ENCODE peak calls at places on chromosomes 11 and 22, in seven cellular contexts. X, S, M, C, P, R and W are unnamed samples.

GRCh38 chr11:11476971-11477645 is 124.1 kb upstream of the CSNK2A3 start:
- DNase-seq in R (no peak), P (no peak), X (no peak), M (no peak), S (no peak), C (no peak), W (no peak)

GRCh38 chr11:101127348-101127698 is 2.3 kb downstream of the PGR start:
- DNase-seq in R (no peak), M (peak), P (peak), X (peak), C (no peak), S (no peak), W (peak)

GRCh38 chr11:49995559-49995958 is 13.2 kb upstream of the OR4C12 start:
- DNase-seq in M (peak), S (peak), C (peak), X (peak), P (no peak), R (no peak), W (peak)

GRCh38 chr11:92295175-92296137 is 70.8 kb downstream of the FAT3 start:
- DNase-seq in X (peak), M (peak), C (peak), R (peak), P (no peak), S (no peak), W (no peak)

GRCh38 chr11:119300198-119300964 is 16.5 kb downstream of the MCAM start:
- DNase-seq in X (no peak), P (no peak), R (no peak), M (no peak), C (no peak), S (no peak), W (no peak)

GRCh38 chr22:29617922-29618629 is 14.6 kb downstream of the NF2 start:
- DNase-seq in R (peak), X (peak), M (peak), P (no peak), S (no peak), C (no peak), W (peak)

GRCh38 chr22:19798320-19798665 is 37.7 kb downstream of the TBX1 start:
- DNase-seq in X (no peak), M (no peak), P (no peak), R (no peak), C (no peak), S (no peak), W (no peak)

GRCh38 chr11:64250875-64251721 is at the start of gene PLCB3:
- DNase-seq in R (no peak), S (peak), X (peak), P (peak), M (peak), C (no peak), W (peak)

GRCh38 chr11:77407613-77408012 is 66.3 kb downstream of the PAK1 start:
- DNase-seq in S (peak), R (peak), X (peak), M (peak), P (no peak), C (peak), W (peak)

GRCh38 chr11:16291729-16292128 is 64.6 kb downstream of the SOX6 start:
- DNase-seq in C (no peak), X (no peak), P (no peak), M (no peak), S (no peak), R (no peak), W (peak)

GRCh38 chr11:41289408-41289807 is 170.0 kb downstream of the LRRC4C start:
- DNase-seq in R (no peak), M (no peak), X (no peak), C (no peak), P (no peak), S (no peak), W (no peak)

GRCh38 chr22:48702573-48703264 is 1125.0 kb downstream of the BRD1 start:
- DNase-seq in M (no peak), P (peak), S (no peak), X (peak), C (no peak), R (no peak), W (no peak)

GRCh38 chr11:7098235-7098832 is 9.5 kb downstream of the RBMXL2 start:
- DNase-seq in X (peak), S (no peak), C (peak), M (peak), P (no peak), R (peak), W (peak)

GRCh38 chr11:65292866-65293265 is 21.8 kb upstream of the CDC42EP2 start:
- DNase-seq in X (no peak), M (peak), P (no peak), C (no peak), S (no peak), R (no peak), W (peak)

GRCh38 chr11:2461253-2462091 is 16.7 kb downstream of the KCNQ1 start:
- DNase-seq in P (peak), S (no peak), X (no peak), M (no peak), R (no peak), C (no peak), W (no peak)

GRCh38 chr11:62336949-62337681 is at the start of gene ASRGL1:
- DNase-seq in C (peak), R (peak), P (peak), M (peak), S (peak), X (peak), W (peak)

GRCh38 chr11:8698917-8699441 is 16.4 kb downstream of the RPL27A start:
- DNase-seq in M (no peak), R (no peak), C (no peak), S (no peak), X (no peak), P (no peak), W (no peak)

GRCh38 chr11:128238521-128239222 is 348.7 kb downstream of the ETS1 start:
- DNase-seq in R (no peak), S (no peak), X (no peak), P (no peak), C (no peak), M (no peak), W (no peak)

GRCh38 chr22:43446037-43446803 is 34.4 kb downstream of the MPPED1 start:
- DNase-seq in P (peak), S (no peak), M (no peak), C (no peak), X (no peak), R (no peak), W (peak)

GRCh38 chr11:18853086-18853720 is 61.6 kb upstream of the PTPN5 start:
- DNase-seq in S (peak), P (no peak), X (peak), R (peak), C (peak), M (peak), W (peak)

GRCh38 chr22:20101638-20102037 is 14.3 kb upstream of the RANBP1 start:
- DNase-seq in R (no peak), M (no peak), S (no peak), X (no peak), P (no peak), C (no peak), W (no peak)

GRCh38 chr11:35114901-35115687 is 23.9 kb upstream of the CD44 start:
- DNase-seq in X (no peak), R (no peak), P (no peak), S (no peak), M (no peak), C (no peak), W (no peak)

GRCh38 chr11:44880953-44881352 is 69.7 kb downstream of the TP53I11 start:
- DNase-seq in X (no peak), C (no peak), M (no peak), P (no peak), R (no peak), S (no peak), W (no peak)

GRCh38 chr22:43633631-43634030 is 178.5 kb downstream of the EFCAB6 start:
- DNase-seq in R (no peak), M (no peak), S (no peak), C (no peak), P (no peak), X (no peak), W (no peak)

GRCh38 chr11:82405392-82405791 is 328.3 kb downstream of the FAM181B start:
- DNase-seq in R (no peak), S (no peak), M (no peak), P (no peak), X (peak), C (no peak), W (no peak)

GRCh38 chr11:12540075-12540685 is 134.0 kb upstream of the TEAD1 start:
- DNase-seq in S (no peak), M (peak), X (no peak), P (no peak), R (peak), C (peak), W (peak)

GRCh38 chr22:43955883-43956286 is 643 bp downstream of the SAMM50 start:
- DNase-seq in P (no peak), X (no peak), C (peak), R (peak), S (no peak), M (peak), W (peak)

GRCh38 chr11:127017482-127017881 is 16.9 kb upstream of the KIRREL3 start:
- DNase-seq in X (peak), P (no peak), S (no peak), C (peak), R (peak), M (peak), W (peak)

GRCh38 chr11:121547574-121547973 is 94.8 kb upstream of the SORL1-AS1 start:
- DNase-seq in X (no peak), R (no peak), M (no peak), S (no peak), P (no peak), C (no peak), W (no peak)

GRCh38 chr11:12634329-12634728 is 39.9 kb upstream of the TEAD1 start:
- DNase-seq in P (no peak), S (no peak), C (no peak), M (no peak), R (no peak), X (no peak), W (no peak)

GRCh38 chr11:12840871-12841516 is 166.8 kb downstream of the TEAD1 start:
- DNase-seq in M (peak), C (peak), R (no peak), X (no peak), P (no peak), S (no peak), W (peak)

GRCh38 chr22:38228326-38228872 is 26.6 kb downstream of the MAFF start:
- DNase-seq in P (no peak), S (no peak), X (no peak), C (no peak), M (no peak), R (peak), W (no peak)

GRCh38 chr11:79249341-79249993 is 191.4 kb downstream of the TENM4 start:
- DNase-seq in S (no peak), P (no peak), R (peak), M (no peak), C (peak), X (no peak), W (no peak)

GRCh38 chr11:34791725-34792124 is 124.5 kb downstream of the APIP start:
- DNase-seq in X (no peak), S (no peak), R (no peak), C (no peak), M (no peak), P (no peak), W (no peak)

GRCh38 chr11:10758959-10759358 is 7.9 kb downstream of the CTR9 start:
- DNase-seq in X (no peak), M (no peak), S (no peak), R (no peak), P (no peak), C (no peak), W (no peak)

GRCh38 chr11:45477588-45477987 is 187.8 kb downstream of the CHST1 start:
- DNase-seq in M (no peak), S (no peak), R (no peak), P (no peak), X (no peak), C (no peak), W (no peak)

GRCh38 chr11:67584205-67584880 is 731 bp downstream of the GSTP1 start:
- DNase-seq in X (peak), S (peak), M (peak), P (peak), R (peak), C (peak), W (peak)

GRCh38 chr22:50014655-50015401 is 2.3 kb upstream of the IL17REL start:
- DNase-seq in R (no peak), X (peak), M (no peak), S (no peak), C (no peak), P (peak), W (no peak)
- TF ChIP-seq CTCF in R (no peak), X (no peak), M (no peak), S (no peak), C (no peak), P (no peak), W (no peak)

GRCh38 chr11:47552581-47553416 is at the start of gene CELF1:
- DNase-seq in X (peak), P (peak), S (peak), R (peak), M (peak), C (peak), W (peak)

GRCh38 chr11:47551086-47551485 is 1.8 kb downstream of the CELF1 start:
- DNase-seq in C (peak), P (no peak), R (no peak), X (peak), S (no peak), M (peak), W (peak)

GRCh38 chr11:47552086-47552580 is 799 bp downstream of the CELF1 start:
- DNase-seq in M (peak), X (peak), S (no peak), C (peak), R (peak), P (peak), W (peak)

GRCh38 chr11:47553417-47553746 is 450 bp upstream of the CELF1 start:
- DNase-seq in S (no peak), C (peak), M (no peak), X (no peak), P (no peak), R (no peak), W (no peak)

DNA sequence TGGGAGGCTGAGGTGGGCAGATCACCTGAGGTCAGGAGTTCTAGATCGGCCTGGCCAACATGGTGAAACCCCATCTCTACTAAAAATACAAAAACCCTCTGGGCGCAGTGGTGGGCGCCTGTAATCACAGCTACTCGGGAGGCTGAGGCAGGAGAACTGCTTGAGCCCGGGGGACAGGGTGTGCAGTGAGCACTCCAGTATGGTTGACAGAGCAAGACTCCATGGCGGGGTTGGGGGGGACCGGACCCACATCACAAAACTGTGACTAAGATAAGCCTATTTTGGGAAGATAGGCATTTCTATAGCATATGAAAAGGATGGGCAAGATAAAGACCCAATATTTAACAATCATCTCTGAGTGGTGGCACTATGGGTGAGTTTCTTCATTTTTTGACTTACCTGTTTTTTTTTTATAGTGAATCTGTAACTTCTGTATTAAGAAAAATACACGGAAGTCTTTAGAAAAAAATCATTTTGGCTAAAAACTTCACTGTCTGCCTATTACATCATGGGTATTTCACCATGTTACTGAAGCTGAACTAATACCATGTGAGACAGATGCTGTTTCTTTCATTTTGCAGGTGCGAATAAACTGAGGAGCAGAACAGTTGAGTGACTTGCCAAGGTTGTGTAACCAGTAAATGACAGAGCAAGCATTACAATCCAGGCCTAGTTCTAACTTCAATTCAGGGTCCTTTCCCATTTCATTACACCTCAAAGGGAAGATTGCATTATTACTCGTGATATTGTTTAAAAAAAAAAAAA is 2.5 kb downstream of the CELF1 start:
- DNase-seq in P (no peak), X (no peak), R (no peak), S (no peak), C (peak), M (peak), W (peak)
- H3K4me3 ChIP-seq in P (peak), X (no peak), R (no peak), S (no peak), C (no peak), M (no peak), W (no peak)

GRCh38 chr11:90911192-90911591 is 688.3 kb upstream of the CHORDC1 start:
- DNase-seq in P (no peak), S (no peak), C (no peak), M (no peak), X (no peak), R (no peak), W (no peak)

GRCh38 chr11:90912631-90913030 is 689.8 kb upstream of the CHORDC1 start:
- DNase-seq in X (no peak), R (no peak), M (no peak), S (no peak), P (no peak), C (no peak), W (no peak)

GRCh38 chr11:90913131-90913668 is 690.4 kb upstream of the CHORDC1 start:
- DNase-seq in R (no peak), C (no peak), X (no peak), M (no peak), S (no peak), P (no peak), W (no peak)

GRCh38 chr11:90908074-90908473 is 685.2 kb upstream of the CHORDC1 start:
- DNase-seq in M (peak), P (no peak), R (peak), S (no peak), C (no peak), X (no peak), W (no peak)
- TF ChIP-seq CTCF in M (no peak), P (peak), R (peak), S (no peak), C (no peak), X (no peak), W (no peak)

GRCh38 chr11:3710485-3711259 is 39.5 kb upstream of the CHRNA10 start:
- DNase-seq in S (no peak), R (peak), X (no peak), C (peak), M (peak), P (no peak), W (peak)
- H3K4me3 ChIP-seq in S (no peak), R (no peak), X (no peak), C (no peak), M (no peak), P (no peak), W (no peak)

GRCh38 chr11:60825790-60826189 is 16.1 kb upstream of the CCDC86 start:
- DNase-seq in R (no peak), S (no peak), P (no peak), C (no peak), M (no peak), X (no peak), W (no peak)
- TF ChIP-seq CTCF in R (no peak), S (no peak), P (no peak), C (no peak), M (no peak), X (no peak), W (no peak)

GRCh38 chr11:110091995-110092576 is 1.1 kb upstream of the ZC3H12C start:
- DNase-seq in S (no peak), R (peak), P (no peak), X (peak), C (peak), M (peak), W (no peak)
- H3K4me3 ChIP-seq in S (peak), R (peak), P (peak), X (peak), C (peak), M (peak), W (peak)

DNA sequence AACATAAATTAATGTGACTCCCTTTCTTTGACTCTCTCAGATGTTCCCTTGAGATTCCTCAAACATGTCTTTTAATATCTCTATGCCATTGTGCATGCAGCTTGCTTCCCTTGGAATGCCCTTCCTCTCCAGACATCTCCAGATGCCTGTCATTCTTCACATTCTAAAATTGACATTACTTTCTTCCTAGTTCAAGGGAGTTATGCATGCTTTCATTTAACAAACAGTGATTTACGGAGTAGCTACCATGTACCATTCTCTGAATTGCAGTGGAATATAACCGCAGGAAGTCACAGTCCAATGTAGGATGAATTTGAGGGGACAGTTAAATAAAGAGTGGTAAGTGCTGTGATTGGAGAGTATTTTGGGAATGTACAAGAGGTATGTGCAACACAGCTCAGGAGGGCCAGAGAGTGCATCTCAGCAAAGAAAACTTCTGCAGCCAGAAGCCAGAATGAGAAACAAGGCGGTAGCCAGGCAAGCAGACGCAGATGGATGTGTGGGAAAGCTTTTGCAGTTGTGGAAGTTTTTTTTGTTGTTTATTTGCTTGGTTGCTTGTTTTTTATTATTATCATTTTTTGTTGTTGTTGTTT is 18.7 kb downstream of the MMP10 start:
- DNase-seq in P (no peak), M (no peak), S (no peak), X (no peak), R (peak), C (no peak), W (peak)
- TF ChIP-seq CTCF in P (no peak), M (no peak), S (no peak), X (no peak), R (no peak), C (no peak), W (no peak)

DNA sequence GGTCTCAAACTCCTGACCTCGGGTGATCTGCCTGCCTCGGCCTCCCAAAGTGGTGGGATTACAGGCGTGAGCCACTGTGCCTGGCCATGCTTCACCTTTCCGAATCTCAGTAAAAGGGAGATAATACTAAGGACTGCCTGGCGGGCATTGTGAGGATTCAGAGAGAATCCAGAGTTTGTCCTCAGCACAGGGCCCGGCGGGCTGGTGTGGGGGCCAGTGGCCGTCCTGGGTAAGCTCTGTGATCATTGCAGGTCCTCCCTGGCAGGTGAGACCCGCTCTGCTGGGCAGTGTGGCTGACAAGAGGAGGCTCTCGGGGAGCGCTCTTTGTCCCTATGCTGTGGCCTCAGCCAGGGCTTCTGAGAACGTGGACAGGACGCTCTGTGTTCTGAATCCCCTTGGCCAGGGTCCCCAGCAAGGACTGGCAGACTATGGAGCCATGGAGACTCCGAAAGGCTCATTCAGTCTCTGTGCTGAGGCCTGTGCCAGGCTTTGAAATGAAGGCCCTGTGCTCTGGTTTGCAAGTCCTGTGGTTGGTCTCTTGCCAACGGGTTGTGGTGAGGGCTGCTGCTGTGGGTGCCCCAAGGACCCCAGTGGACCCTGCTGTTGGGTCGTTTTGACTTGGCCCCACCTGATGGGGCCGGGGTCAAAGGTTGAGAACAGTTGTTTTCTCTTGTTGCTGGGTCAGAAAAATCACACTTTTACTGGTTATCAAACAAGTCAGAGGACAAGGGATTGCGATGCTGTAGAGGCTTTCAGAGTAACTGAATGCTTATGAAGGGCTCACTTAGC is 2.1 kb downstream of the TPCN2 start:
- DNase-seq in P (no peak), R (no peak), X (no peak), M (no peak), S (no peak), C (no peak), W (no peak)
- H3K4me3 ChIP-seq in P (no peak), R (no peak), X (no peak), M (no peak), S (no peak), C (no peak), W (no peak)